ENCODE peak calls at places on chromosome 15, in four cellular contexts. One of them, this sample, is unnamed.

GRCh38 chr15:75043509-75044257 is 20.3 kb downstream of the PPCDC start:
- DNase-seq in NCI-H2081: no peak
- DNase-seq in T-cell: no peak
- DNase-seq in NCI-H187: no peak
- DNase-seq in this sample: peak; percentile 100

GRCh38 chr15:62477929-62478328 is 312.8 kb upstream of the C2CD4B start:
- DNase-seq in NCI-H2081: no peak
- DNase-seq in T-cell: no peak
- DNase-seq in NCI-H187: no peak
- DNase-seq in this sample: no peak

GRCh38 chr15:92416557-92416956 is 22.9 kb downstream of the ST8SIA2 start:
- DNase-seq in NCI-H2081: no peak
- DNase-seq in T-cell: no peak
- DNase-seq in NCI-H187: no peak
- DNase-seq in this sample: no peak

GRCh38 chr15:101031203-101031602 is 112.0 kb downstream of the LRRK1 start:
- DNase-seq in NCI-H2081: no peak
- DNase-seq in T-cell: no peak
- DNase-seq in NCI-H187: no peak
- DNase-seq in this sample: no peak

GRCh38 chr15:68783226-68784054 is 37.3 kb downstream of the ANP32A start:
- DNase-seq in NCI-H2081: no peak
- DNase-seq in T-cell: peak; percentile 59
- DNase-seq in NCI-H187: no peak
- DNase-seq in this sample: no peak

GRCh38 chr15:99542828-99543227 is 23.0 kb upstream of the MEF2A start:
- DNase-seq in NCI-H2081: no peak
- DNase-seq in T-cell: no peak
- DNase-seq in NCI-H187: no peak
- DNase-seq in this sample: no peak

GRCh38 chr15:80942266-80942665 is 47.4 kb downstream of the MESD start:
- DNase-seq in NCI-H2081: no peak
- DNase-seq in T-cell: no peak
- DNase-seq in NCI-H187: no peak
- DNase-seq in this sample: no peak

GRCh38 chr15:52252781-52253180 is 42.8 kb downstream of the MYO5C start:
- DNase-seq in NCI-H2081: no peak
- DNase-seq in T-cell: no peak
- DNase-seq in NCI-H187: no peak
- DNase-seq in this sample: peak; percentile 65

GRCh38 chr15:31858026-31858425 is 172.3 kb upstream of the CHRNA7 start:
- DNase-seq in NCI-H2081: no peak
- DNase-seq in T-cell: no peak
- DNase-seq in NCI-H187: no peak
- DNase-seq in this sample: no peak

GRCh38 chr15:63522143-63522531 is 17.7 kb downstream of the USP3 start:
- DNase-seq in NCI-H2081: no peak
- DNase-seq in T-cell: no peak
- DNase-seq in NCI-H187: peak; percentile 6
- DNase-seq in this sample: no peak

GRCh38 chr15:50911001-50911400 is 2.5 kb downstream of the AP4E1 start:
- DNase-seq in NCI-H2081: no peak
- DNase-seq in T-cell: no peak
- DNase-seq in NCI-H187: no peak
- DNase-seq in this sample: no peak

GRCh38 chr15:48992545-48992944 is 28.8 kb upstream of the SHC4 start:
- DNase-seq in NCI-H2081: no peak
- DNase-seq in T-cell: no peak
- DNase-seq in NCI-H187: no peak
- DNase-seq in this sample: no peak

GRCh38 chr15:90211440-90212168 is 10.5 kb downstream of the SEMA4B start:
- DNase-seq in NCI-H2081: no peak
- DNase-seq in T-cell: no peak
- DNase-seq in NCI-H187: no peak
- DNase-seq in this sample: peak; percentile 47

GRCh38 chr15:62549345-62549970 is 384.4 kb upstream of the C2CD4B start:
- DNase-seq in NCI-H2081: peak; percentile 2
- DNase-seq in T-cell: no peak
- DNase-seq in NCI-H187: no peak
- DNase-seq in this sample: peak; percentile 53

GRCh38 chr15:97115764-97116075 is 785.2 kb downstream of the NR2F2 start:
- DNase-seq in NCI-H2081: no peak
- DNase-seq in T-cell: no peak
- DNase-seq in NCI-H187: no peak
- DNase-seq in this sample: no peak

GRCh38 chr15:51312754-51313390 is 25.5 kb downstream of the CYP19A1 start:
- DNase-seq in NCI-H2081: no peak
- DNase-seq in T-cell: no peak
- DNase-seq in NCI-H187: no peak
- DNase-seq in this sample: no peak

This sample was measured in brain microvascular endothelial cell.